ENCODE peak calls at places on chromosome 16, in six cellular contexts. One of them, this sample, is unnamed.

GRCh38 chr16:10878644-10879498 is 1.9 kb downstream of the CIITA start:
- DNase-seq in NCI-H526: peak
- DNase-seq in NCI-H748 treated with DMSO at 0.1 percent for 48 hours: no peak
- DNase-seq in ELF-1: no peak
- DNase-seq in HFFc6: no peak
- DNase-seq in activated T-cell treated with anti-CD3 and anti-CD28 coated beads, Interleukin-2, amount 50 U/mL, for 72 hours: peak
- DNase-seq in this sample: peak

GRCh38 chr16:86016201-86016965 is 117.4 kb downstream of the IRF8 start:
- DNase-seq in NCI-H526: peak
- DNase-seq in NCI-H748 treated with DMSO at 0.1 percent for 48 hours: peak
- DNase-seq in ELF-1: peak
- DNase-seq in HFFc6: peak
- DNase-seq in activated T-cell treated with anti-CD3 and anti-CD28 coated beads, Interleukin-2, amount 50 U/mL, for 72 hours: peak
- DNase-seq in this sample: peak

GRCh38 chr16:68642047-68642435 is 3.1 kb upstream of the CDH3 start:
- DNase-seq in NCI-H526: no peak
- DNase-seq in NCI-H748 treated with DMSO at 0.1 percent for 48 hours: no peak
- DNase-seq in ELF-1: no peak
- DNase-seq in HFFc6: no peak
- DNase-seq in activated T-cell treated with anti-CD3 and anti-CD28 coated beads, Interleukin-2, amount 50 U/mL, for 72 hours: no peak
- DNase-seq in this sample: no peak

GRCh38 chr16:27767081-27767480 is 217.1 kb downstream of the KATNIP start:
- DNase-seq in NCI-H526: no peak
- DNase-seq in NCI-H748 treated with DMSO at 0.1 percent for 48 hours: no peak
- DNase-seq in ELF-1: no peak
- DNase-seq in HFFc6: no peak
- DNase-seq in activated T-cell treated with anti-CD3 and anti-CD28 coated beads, Interleukin-2, amount 50 U/mL, for 72 hours: no peak
- DNase-seq in this sample: no peak

GRCh38 chr16:14097182-14097951 is 26.2 kb downstream of the MRTFB start:
- DNase-seq in NCI-H526: peak
- DNase-seq in NCI-H748 treated with DMSO at 0.1 percent for 48 hours: peak
- DNase-seq in ELF-1: no peak
- DNase-seq in HFFc6: peak
- DNase-seq in activated T-cell treated with anti-CD3 and anti-CD28 coated beads, Interleukin-2, amount 50 U/mL, for 72 hours: no peak
- DNase-seq in this sample: no peak

GRCh38 chr16:1193143-1193824 is 31.8 kb downstream of the TPSG1 start:
- DNase-seq in NCI-H526: no peak
- DNase-seq in NCI-H748 treated with DMSO at 0.1 percent for 48 hours: no peak
- DNase-seq in ELF-1: peak
- DNase-seq in HFFc6: no peak
- DNase-seq in activated T-cell treated with anti-CD3 and anti-CD28 coated beads, Interleukin-2, amount 50 U/mL, for 72 hours: no peak
- DNase-seq in this sample: no peak

GRCh38 chr16:74029122-74029805 is 267.4 kb upstream of the PSMD7 start:
- DNase-seq in NCI-H526: no peak
- DNase-seq in NCI-H748 treated with DMSO at 0.1 percent for 48 hours: no peak
- DNase-seq in ELF-1: peak
- DNase-seq in HFFc6: no peak
- DNase-seq in activated T-cell treated with anti-CD3 and anti-CD28 coated beads, Interleukin-2, amount 50 U/mL, for 72 hours: no peak
- DNase-seq in this sample: no peak

GRCh38 chr16:61791465-61791864 is 244.8 kb downstream of the CDH8 start:
- DNase-seq in NCI-H526: no peak
- DNase-seq in NCI-H748 treated with DMSO at 0.1 percent for 48 hours: no peak
- DNase-seq in ELF-1: no peak
- DNase-seq in HFFc6: no peak
- DNase-seq in activated T-cell treated with anti-CD3 and anti-CD28 coated beads, Interleukin-2, amount 50 U/mL, for 72 hours: no peak
- DNase-seq in this sample: no peak

GRCh38 chr16:85027968-85028637 is 508 bp downstream of the KIAA0513 start:
- DNase-seq in NCI-H526: peak
- DNase-seq in NCI-H748 treated with DMSO at 0.1 percent for 48 hours: no peak
- DNase-seq in ELF-1: no peak
- DNase-seq in HFFc6: no peak
- DNase-seq in activated T-cell treated with anti-CD3 and anti-CD28 coated beads, Interleukin-2, amount 50 U/mL, for 72 hours: peak
- DNase-seq in this sample: peak

GRCh38 chr16:86994215-86994614 is 323.0 kb downstream of the C16orf95 start:
- DNase-seq in NCI-H526: no peak
- DNase-seq in NCI-H748 treated with DMSO at 0.1 percent for 48 hours: no peak
- DNase-seq in ELF-1: no peak
- DNase-seq in HFFc6: no peak
- DNase-seq in activated T-cell treated with anti-CD3 and anti-CD28 coated beads, Interleukin-2, amount 50 U/mL, for 72 hours: no peak
- DNase-seq in this sample: no peak

GRCh38 chr16:57265850-57266530 is 18.5 kb downstream of the PLLP start:
- DNase-seq in NCI-H526: peak
- DNase-seq in NCI-H748 treated with DMSO at 0.1 percent for 48 hours: no peak
- DNase-seq in ELF-1: peak
- DNase-seq in HFFc6: no peak
- DNase-seq in activated T-cell treated with anti-CD3 and anti-CD28 coated beads, Interleukin-2, amount 50 U/mL, for 72 hours: no peak
- DNase-seq in this sample: no peak

GRCh38 chr16:57470683-57471082 is 8.2 kb downstream of the POLR2C start:
- DNase-seq in NCI-H526: no peak
- DNase-seq in NCI-H748 treated with DMSO at 0.1 percent for 48 hours: no peak
- DNase-seq in ELF-1: no peak
- DNase-seq in HFFc6: no peak
- DNase-seq in activated T-cell treated with anti-CD3 and anti-CD28 coated beads, Interleukin-2, amount 50 U/mL, for 72 hours: no peak
- DNase-seq in this sample: no peak

GRCh38 chr16:55487048-55487803 is 8.2 kb downstream of the MMP2 start:
- DNase-seq in NCI-H526: no peak
- DNase-seq in NCI-H748 treated with DMSO at 0.1 percent for 48 hours: no peak
- DNase-seq in ELF-1: no peak
- DNase-seq in HFFc6: peak
- DNase-seq in activated T-cell treated with anti-CD3 and anti-CD28 coated beads, Interleukin-2, amount 50 U/mL, for 72 hours: no peak
- DNase-seq in this sample: no peak

GRCh38 chr16:24834459-24835335 is 11.1 kb upstream of the SLC5A11 start:
- DNase-seq in NCI-H526: peak
- DNase-seq in NCI-H748 treated with DMSO at 0.1 percent for 48 hours: no peak
- DNase-seq in ELF-1: peak
- DNase-seq in HFFc6: peak
- DNase-seq in activated T-cell treated with anti-CD3 and anti-CD28 coated beads, Interleukin-2, amount 50 U/mL, for 72 hours: no peak
- DNase-seq in this sample: no peak

GRCh38 chr16:4544483-4544882 is 5.9 kb upstream of the CDIP1 start:
- DNase-seq in NCI-H526: no peak
- DNase-seq in NCI-H748 treated with DMSO at 0.1 percent for 48 hours: no peak
- DNase-seq in ELF-1: no peak
- DNase-seq in HFFc6: no peak
- DNase-seq in activated T-cell treated with anti-CD3 and anti-CD28 coated beads, Interleukin-2, amount 50 U/mL, for 72 hours: no peak
- DNase-seq in this sample: no peak

GRCh38 chr16:907819-908218 is 63.0 kb downstream of the LMF1 start:
- DNase-seq in NCI-H526: peak
- DNase-seq in NCI-H748 treated with DMSO at 0.1 percent for 48 hours: no peak
- DNase-seq in ELF-1: no peak
- DNase-seq in HFFc6: no peak
- DNase-seq in activated T-cell treated with anti-CD3 and anti-CD28 coated beads, Interleukin-2, amount 50 U/mL, for 72 hours: no peak
- DNase-seq in this sample: no peak

GRCh38 chr16:9610727-9611126 is 519.3 kb downstream of the HAPSTR1 start:
- DNase-seq in NCI-H526: no peak
- DNase-seq in NCI-H748 treated with DMSO at 0.1 percent for 48 hours: no peak
- DNase-seq in ELF-1: no peak
- DNase-seq in HFFc6: no peak
- DNase-seq in activated T-cell treated with anti-CD3 and anti-CD28 coated beads, Interleukin-2, amount 50 U/mL, for 72 hours: no peak
- DNase-seq in this sample: no peak

GRCh38 chr16:53817117-53817516 is 113.2 kb downstream of the FTO start:
- DNase-seq in NCI-H526: no peak
- DNase-seq in NCI-H748 treated with DMSO at 0.1 percent for 48 hours: no peak
- DNase-seq in ELF-1: no peak
- DNase-seq in HFFc6: peak
- DNase-seq in activated T-cell treated with anti-CD3 and anti-CD28 coated beads, Interleukin-2, amount 50 U/mL, for 72 hours: no peak
- DNase-seq in this sample: no peak

GRCh38 chr16:64253525-64253924 is 868.3 kb downstream of the CDH11 start:
- DNase-seq in NCI-H526: no peak
- DNase-seq in NCI-H748 treated with DMSO at 0.1 percent for 48 hours: no peak
- DNase-seq in ELF-1: no peak
- DNase-seq in HFFc6: no peak
- DNase-seq in activated T-cell treated with anti-CD3 and anti-CD28 coated beads, Interleukin-2, amount 50 U/mL, for 72 hours: no peak
- DNase-seq in this sample: no peak

GRCh38 chr16:2233046-2233775 is 3.0 kb upstream of the DNASE1L2 start:
- DNase-seq in NCI-H526: no peak
- DNase-seq in NCI-H748 treated with DMSO at 0.1 percent for 48 hours: no peak
- DNase-seq in ELF-1: no peak
- DNase-seq in HFFc6: no peak
- DNase-seq in activated T-cell treated with anti-CD3 and anti-CD28 coated beads, Interleukin-2, amount 50 U/mL, for 72 hours: no peak
- DNase-seq in this sample: no peak

GRCh38 chr16:81181013-81181720 is 57.3 kb upstream of the BCO1 start:
- DNase-seq in NCI-H526: peak
- DNase-seq in NCI-H748 treated with DMSO at 0.1 percent for 48 hours: peak
- DNase-seq in ELF-1: peak
- DNase-seq in HFFc6: peak
- DNase-seq in activated T-cell treated with anti-CD3 and anti-CD28 coated beads, Interleukin-2, amount 50 U/mL, for 72 hours: no peak
- DNase-seq in this sample: no peak

GRCh38 chr16:62261760-62262159 is 225.5 kb upstream of the CDH8 start:
- DNase-seq in NCI-H526: no peak
- DNase-seq in NCI-H748 treated with DMSO at 0.1 percent for 48 hours: no peak
- DNase-seq in ELF-1: no peak
- DNase-seq in HFFc6: no peak
- DNase-seq in activated T-cell treated with anti-CD3 and anti-CD28 coated beads, Interleukin-2, amount 50 U/mL, for 72 hours: no peak
- DNase-seq in this sample: no peak

This sample was measured in activated naive CD8-positive, alpha-beta T cell treated with anti-CD3 and anti-CD28 coated beads, Interleukin-2, amount 50 U/mL, for 24 hours.